ENCODE peak calls at places on chromosomes 1 and 21, in seven cellular contexts. C is caudate nucleus; D is upper lobe of right lung; H is MM.1S; W is cardiac muscle cell; Z is CD8-positive, alpha-beta memory T cell; G is PC-3. P is an unnamed sample.

GRCh38 chr1:230703679-230704385 is 10.1 kb downstream of the AGT start:
- DNase-seq in C (no peak), D (no peak), H (no peak), W (no peak), Z (no peak), G (no peak), P (no peak)

GRCh38 chr1:207861442-207862177 is 49.3 kb downstream of the CD34 start:
- DNase-seq in C (no peak), D (no peak), H (no peak), W (no peak), Z (no peak), G (no peak), P (no peak)

GRCh38 chr1:8733463-8733862 is 84.0 kb downstream of the RERE start:
- DNase-seq in C (no peak), D (no peak), H (no peak), W (no peak), Z (no peak), G (peak; percentile 83), P (no peak)

GRCh38 chr1:29633784-29634183 is 397.5 kb downstream of the PTPRU start:
- DNase-seq in C (no peak), D (no peak), H (no peak), W (no peak), Z (no peak), G (no peak), P (no peak)

GRCh38 chr1:8629241-8630091 is 188.0 kb downstream of the RERE start:
- DNase-seq in C (no peak), D (no peak), H (peak; percentile 39), W (peak; percentile 42), Z (no peak), G (no peak), P (no peak)

GRCh38 chr21:45073301-45074047 is 906 bp upstream of the ADARB1 start:
- DNase-seq in C (no peak), D (peak; percentile 71), H (no peak), W (peak; percentile 59), Z (no peak), G (peak; percentile 70), P (peak; percentile 59)

GRCh38 chr1:207991331-207991914 is 80.5 kb upstream of the CD34 start:
- DNase-seq in C (no peak), D (no peak), H (no peak), W (no peak), Z (no peak), G (no peak), P (no peak)

GRCh38 chr1:218339267-218339831 is 5.8 kb upstream of the TGFB2 start:
- DNase-seq in C (no peak), D (no peak), H (peak; percentile 54), W (no peak), Z (no peak), G (peak; percentile 88), P (no peak)

GRCh38 chr1:193944454-193944853 is 758.0 kb upstream of the B3GALT2 start:
- DNase-seq in C (no peak), D (no peak), H (no peak), W (no peak), Z (no peak), G (no peak), P (no peak)

GRCh38 chr1:62370594-62370993 is 51.4 kb upstream of the KANK4 start:
- DNase-seq in C (no peak), D (no peak), H (no peak), W (no peak), Z (no peak), G (no peak), P (no peak)

GRCh38 chr1:7335224-7335879 is 435.7 kb upstream of the VAMP3 start:
- DNase-seq in C (no peak), D (no peak), H (no peak), W (no peak), Z (no peak), G (peak; percentile 11), P (no peak)

GRCh38 chr1:51957618-51958017 is 32.9 kb downstream of the RAB3B start:
- DNase-seq in C (no peak), D (no peak), H (no peak), W (no peak), Z (no peak), G (no peak), P (no peak)

GRCh38 chr1:64686828-64687724 is 57.8 kb upstream of the RAVER2 start:
- DNase-seq in C (no peak), D (no peak), H (peak; percentile 35), W (peak; percentile 45), Z (no peak), G (peak; percentile 76), P (peak; percentile 20)

GRCh38 chr1:27284425-27285287 is 37.3 kb upstream of the TMEM222 start:
- DNase-seq in C (peak; percentile 47), D (peak; percentile 84), H (peak; percentile 81), W (peak; percentile 94), Z (peak; percentile 83), G (peak; percentile 89), P (peak; percentile 82)

GRCh38 chr1:55289614-55290013 is 74.5 kb upstream of the USP24 start:
- DNase-seq in C (no peak), D (no peak), H (no peak), W (no peak), Z (no peak), G (peak; percentile 21), P (no peak)

GRCh38 chr21:31132574-31133242 is 94.4 kb upstream of the KRTAP19-8 start:
- DNase-seq in C (no peak), D (no peak), H (peak; percentile 97), W (no peak), Z (peak; percentile 25), G (no peak), P (no peak)

GRCh38 chr1:8711873-8712412 is 105.5 kb downstream of the RERE start:
- DNase-seq in C (no peak), D (no peak), H (peak; percentile 58), W (no peak), Z (no peak), G (no peak), P (no peak)

GRCh38 chr1:15432327-15432726 is 5.9 kb upstream of the CTRC start:
- DNase-seq in C (no peak), D (no peak), H (no peak), W (peak; percentile 57), Z (no peak), G (no peak), P (peak; percentile 90)

GRCh38 chr1:2535455-2535854 is 5.4 kb upstream of the HES5 start:
- DNase-seq in C (no peak), D (no peak), H (no peak), W (no peak), Z (no peak), G (no peak), P (no peak)

GRCh38 chr1:999797-1000356 is at the start of gene HES4:
- DNase-seq in C (peak; percentile 61), D (peak; percentile 96), H (no peak), W (peak; percentile 97), Z (peak; percentile 49), G (peak; percentile 97), P (peak; percentile 90)

GRCh38 chr1:19448491-19449439 is 36.6 kb downstream of the CAPZB start:
- DNase-seq in C (no peak), D (no peak), H (no peak), W (peak; percentile 90), Z (no peak), G (peak; percentile 83), P (no peak)

DNA sequence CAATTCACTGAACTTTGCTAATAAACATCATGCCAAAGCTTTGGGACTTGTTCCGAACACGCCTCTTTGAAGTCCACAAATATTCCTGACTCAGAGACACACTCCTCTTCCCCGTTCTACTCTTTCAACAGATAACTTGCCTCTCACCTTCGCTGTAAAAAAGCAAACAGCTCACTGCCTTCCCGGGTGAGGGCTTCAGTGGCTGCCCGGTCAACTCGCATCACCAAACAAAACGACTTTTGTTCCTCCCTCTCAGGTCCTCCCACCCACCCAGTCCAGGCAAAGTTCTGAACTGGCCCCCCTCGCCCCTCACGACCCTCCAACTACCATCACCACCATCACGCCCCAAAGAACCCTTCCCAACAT is 532 bp upstream of the CCN1 start:
- DNase-seq in C (no peak), D (no peak), H (no peak), W (peak; percentile 47), Z (no peak), G (peak; percentile 79), P (no peak)
- H3K27ac ChIP-seq in C (peak overlapping the region; percentile 68), D (peak overlapping the region; percentile 95), H (no peak overlapping the region), W (peak overlapping the region; percentile 100), Z (no peak overlapping the region), G (peak overlapping the region; percentile 74), P (peak overlapping the region; percentile 62)

DNA sequence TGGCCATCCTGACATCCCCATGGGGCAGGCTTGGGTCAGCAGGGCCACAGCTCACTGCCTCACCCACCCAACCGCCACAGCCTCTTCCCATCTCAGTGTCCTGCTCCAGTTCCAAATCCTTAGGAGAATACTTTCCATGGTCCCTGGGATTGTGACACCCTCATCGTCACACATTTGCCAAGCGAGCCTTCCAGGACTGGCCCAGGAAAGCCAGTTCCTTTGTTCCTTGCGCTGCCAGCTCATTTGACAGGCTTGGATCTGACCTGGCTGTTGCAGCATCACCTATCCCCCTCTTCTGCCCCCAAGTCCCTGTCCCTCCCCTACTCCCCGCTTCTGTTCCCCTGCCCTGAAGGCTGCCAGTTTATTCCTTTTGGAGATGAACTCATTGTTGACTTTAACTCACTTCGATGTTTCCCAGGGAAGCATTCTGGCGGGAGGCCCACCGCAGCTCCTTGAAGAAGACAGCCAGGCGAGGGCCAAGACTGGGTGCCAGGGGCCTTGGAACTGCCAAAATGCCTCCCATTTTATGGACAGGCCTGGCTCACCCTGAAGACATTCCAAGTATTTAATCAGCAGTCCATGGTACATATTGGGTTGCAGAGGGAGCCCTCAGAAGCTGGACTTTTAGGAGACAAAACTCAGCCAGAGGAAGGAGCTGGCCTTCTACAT is 10.2 kb upstream of the GNL2 start:
- DNase-seq in C (no peak), D (no peak), H (no peak), W (no peak), Z (no peak), G (no peak), P (no peak)
- H3K27ac ChIP-seq in C (no peak overlapping the region), D (peak overlapping the region; percentile 67), H (no peak overlapping the region), W (no peak overlapping the region), Z (no peak overlapping the region), G (no peak overlapping the region), P (no peak overlapping the region)

GRCh38 chr1:168907053-168907452 is 178.0 kb upstream of the DPT start:
- DNase-seq in C (no peak), D (no peak), H (no peak), W (no peak), Z (no peak), G (peak; percentile 99), P (no peak)
- H3K27ac ChIP-seq in C (no peak overlapping the region), D (peak overlapping the region; percentile 70), H (no peak overlapping the region), W (no peak overlapping the region), Z (no peak overlapping the region), G (peak overlapping the region; percentile 95), P (peak overlapping the region; percentile 61)

GRCh38 chr21:16674949-16675348 is 837.9 kb upstream of the CXADR start:
- DNase-seq in C (no peak), D (no peak), H (no peak), W (no peak), Z (no peak), G (no peak), P (no peak)
- H3K27ac ChIP-seq in C (no peak overlapping the region), D (no peak overlapping the region), H (no peak overlapping the region), W (no peak overlapping the region), Z (no peak overlapping the region), G (no peak overlapping the region), P (no peak overlapping the region)